ENCODE peak calls at places on chromosome 2, in five cellular contexts. M, U, J, P and F are unnamed samples.

GRCh38 chr2:160970052-160970846 is 190.0 kb upstream of the TANK start:
- DNase-seq in P (peak), J (peak), M (peak), U (peak), F (peak)

GRCh38 chr2:163909411-163910080 is 173.7 kb upstream of the FIGN start:
- DNase-seq in M (no peak), J (no peak), P (no peak), U (no peak), F (no peak)

GRCh38 chr2:240602266-240603050 is 15.9 kb downstream of the CAPN10 start:
- DNase-seq in J (no peak), U (no peak), P (peak), M (no peak), F (no peak)

GRCh38 chr2:122191331-122191730 is 435.9 kb downstream of the TSN start:
- DNase-seq in J (peak), U (peak), M (no peak), P (no peak), F (no peak)

GRCh38 chr2:286774-287392 is 1.0 kb downstream of the ALKAL2 start:
- DNase-seq in M (no peak), U (peak), J (peak), P (no peak), F (no peak)

GRCh38 chr2:202136526-202136925 is 63.5 kb downstream of the KIAA2012 start:
- DNase-seq in J (no peak), U (no peak), P (no peak), M (no peak), F (no peak)

GRCh38 chr2:199751480-199751879 is 99.5 kb downstream of the FTCDNL1 start:
- DNase-seq in J (peak), M (no peak), P (no peak), U (no peak), F (no peak)

GRCh38 chr2:136783856-136784255 is 18.5 kb downstream of the THSD7B start:
- DNase-seq in U (no peak), J (no peak), P (no peak), M (no peak), F (no peak)

GRCh38 chr2:174561283-174562275 is 36.0 kb downstream of the WIPF1 start:
- DNase-seq in M (peak), U (peak), P (peak), J (peak), F (peak)

GRCh38 chr2:24909555-24910177 is 10.4 kb downstream of the ADCY3 start:
- DNase-seq in M (no peak), J (no peak), U (peak), P (no peak), F (no peak)

GRCh38 chr2:182911813-182912517 is 45.5 kb upstream of the FRZB start:
- DNase-seq in J (no peak), M (no peak), P (no peak), U (no peak), F (no peak)

GRCh38 chr2:27085670-27086089 is 892 bp upstream of the KHK start:
- DNase-seq in M (peak), P (peak), J (peak), U (peak), F (peak)

GRCh38 chr2:45002661-45003210 is 6.5 kb downstream of the SIX2 start:
- DNase-seq in U (no peak), J (no peak), P (no peak), M (no peak), F (no peak)

GRCh38 chr2:45001629-45002385 is 7.4 kb downstream of the SIX2 start:
- DNase-seq in U (no peak), J (peak), P (no peak), M (no peak), F (no peak)

GRCh38 chr2:45005261-45006002 is 3.8 kb downstream of the SIX2 start:
- DNase-seq in U (no peak), P (no peak), M (no peak), J (peak), F (no peak)

GRCh38 chr2:45004569-45005181 is 4.6 kb downstream of the SIX2 start:
- DNase-seq in J (peak), M (no peak), P (no peak), U (peak), F (no peak)

DNA sequence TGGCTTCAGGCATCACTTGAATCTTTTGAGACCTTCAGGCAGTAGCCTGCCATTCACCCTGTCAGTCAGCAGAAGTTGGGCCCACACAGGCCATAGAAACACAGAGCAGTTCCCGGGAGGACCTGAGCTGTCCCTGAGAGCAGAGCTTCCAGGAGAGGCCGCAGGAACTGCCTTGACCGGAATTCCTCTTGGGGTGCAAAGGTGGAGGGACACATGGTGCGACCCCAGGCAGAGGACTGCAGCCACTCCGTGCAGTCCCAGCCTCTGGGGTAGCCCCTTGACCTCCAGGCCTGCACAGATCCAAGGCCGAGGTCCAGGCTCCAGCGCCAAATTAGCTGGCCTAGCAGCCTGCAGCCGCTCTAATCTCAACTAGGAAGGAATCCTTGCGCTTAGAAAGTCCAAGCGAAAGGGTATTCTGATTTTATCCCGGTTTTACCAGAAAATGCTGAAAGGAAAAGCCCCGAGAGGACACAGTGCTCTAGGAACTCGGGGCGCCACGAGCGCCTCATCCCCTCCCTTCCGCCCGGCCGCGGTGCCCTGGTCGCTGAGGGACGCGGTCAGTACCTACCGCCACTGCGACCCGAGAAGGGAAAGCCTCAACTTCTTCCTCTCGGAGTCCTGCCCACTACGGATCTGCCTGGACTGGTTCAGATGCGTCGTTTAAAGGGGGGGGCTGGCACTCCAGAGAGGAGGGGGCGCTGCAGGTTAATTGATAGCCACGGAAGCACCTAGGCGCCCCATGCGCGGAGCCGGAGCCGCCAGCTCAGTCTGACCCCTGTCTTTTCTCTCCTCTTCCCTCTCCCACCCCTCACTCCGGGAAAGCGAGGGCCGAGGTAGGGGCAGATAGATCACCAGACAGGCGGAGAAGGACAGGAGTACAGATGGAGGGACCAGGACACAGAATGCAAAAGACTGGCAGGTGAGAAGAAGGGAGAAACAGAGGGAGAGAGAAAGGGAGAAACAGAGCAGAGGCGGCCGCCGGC is 5.4 kb downstream of the SIX2 start:
- DNase-seq in U (no peak), M (no peak), P (no peak), J (peak), F (no peak)
- H3K4me3 ChIP-seq in U (peak), M (peak), P (no peak), J (peak), F (no peak)

DNA sequence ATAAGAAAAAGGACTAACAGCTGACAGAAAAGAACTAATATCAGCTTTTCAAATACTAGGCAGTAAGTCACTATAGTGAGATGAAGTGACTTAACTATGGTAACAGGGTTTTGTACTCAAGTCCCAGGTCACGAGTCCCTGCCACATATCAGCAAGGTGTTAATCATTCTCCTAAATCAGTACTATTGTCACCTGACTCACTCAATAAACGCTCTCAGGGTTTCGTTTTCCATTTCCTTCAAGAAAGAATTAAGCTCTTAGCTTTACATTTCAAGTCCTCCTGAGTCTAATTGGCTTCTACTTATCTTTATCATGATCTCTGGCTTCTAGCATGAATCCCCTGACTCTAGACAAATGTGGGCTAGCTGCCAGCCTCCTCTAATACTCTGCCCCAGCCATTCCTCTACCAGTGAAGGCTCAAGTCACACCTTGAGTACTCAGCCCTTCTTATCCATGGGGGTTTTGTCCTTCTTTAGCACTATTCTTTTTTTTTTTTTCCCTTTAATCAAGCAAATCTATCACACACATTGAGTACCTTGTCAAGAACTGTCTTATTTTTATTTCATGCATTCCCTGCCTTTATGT is 20.1 kb downstream of the BUB1 start:
- DNase-seq in M (no peak), U (no peak), J (no peak), P (no peak), F (no peak)
- H3K27ac ChIP-seq in M (no peak), U (peak), J (no peak), P (no peak), F (no peak)

GRCh38 chr2:191666241-191666640 is 11.7 kb upstream of the NABP1 start:
- DNase-seq in P (no peak), U (no peak), M (no peak), J (no peak), F (no peak)
- H3K4me3 ChIP-seq in P (no peak), U (no peak), M (no peak), J (no peak), F (no peak)

GRCh38 chr2:100819365-100820345 is at the start of gene NPAS2:
- DNase-seq in M (no peak), P (peak), U (peak), J (peak), F (peak)
- H3K27ac ChIP-seq in M (peak), P (peak), U (no peak), J (no peak), F (no peak)

DNA sequence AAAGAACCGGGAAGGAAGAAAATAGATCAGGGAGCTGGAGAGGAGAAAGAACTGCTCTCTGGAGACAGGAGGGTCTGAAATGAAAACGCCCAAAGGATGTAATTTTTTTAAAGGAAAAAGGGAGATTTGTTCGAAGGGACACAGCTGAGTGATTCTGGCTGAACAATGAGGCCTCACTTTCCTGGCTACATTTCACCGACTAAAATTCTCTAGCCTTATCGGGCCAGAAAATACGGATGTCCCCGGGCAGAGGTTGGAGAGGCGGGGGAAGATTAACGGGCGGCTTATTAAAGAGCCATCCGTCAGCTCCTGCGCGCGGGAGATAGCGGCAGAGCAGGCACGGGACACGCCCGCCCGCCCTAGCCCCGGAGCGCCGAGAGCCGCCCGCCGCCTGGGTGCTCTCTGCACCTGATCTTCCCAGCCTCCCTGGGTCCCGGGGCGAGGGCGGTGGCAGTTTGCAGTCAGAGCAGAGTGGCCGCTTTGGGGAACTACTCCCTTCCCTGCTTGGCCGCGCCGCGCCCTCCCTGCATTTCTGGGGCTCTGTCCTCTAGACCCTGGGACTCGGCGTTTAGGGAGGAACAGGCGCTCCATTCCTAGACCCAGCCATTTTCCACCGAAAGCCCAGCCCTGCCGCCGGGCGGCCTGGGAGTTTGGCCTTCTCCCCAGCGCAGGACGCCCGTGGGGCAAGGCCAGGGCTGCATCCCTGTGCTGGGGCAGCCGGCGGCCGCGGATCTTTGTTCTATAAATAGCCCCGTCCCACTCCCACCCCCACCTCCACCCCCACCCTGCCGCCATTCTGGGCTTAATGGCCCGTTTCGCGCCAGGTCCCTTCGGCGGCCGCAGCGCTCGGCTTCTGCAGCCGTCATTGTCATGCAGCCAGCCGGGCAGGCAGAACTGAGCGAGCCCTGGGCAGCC is 6.5 kb downstream of the GAD1 start:
- DNase-seq in P (no peak), U (no peak), J (peak), M (no peak), F (no peak)
- H3K4me3 ChIP-seq in P (peak), U (peak), J (peak), M (peak), F (peak)

GRCh38 chr2:226118471-226119429 is 680.9 kb downstream of the IRS1 start:
- DNase-seq in M (peak), P (no peak), J (no peak), U (peak), F (peak)
- H3K27ac ChIP-seq in M (peak), P (peak), J (no peak), U (no peak), F (no peak)